ENCODE peak calls at places on chromosomes 1 and 21, in five cellular contexts. One of them, this sample, is unnamed.

GRCh38 chr1:23799570-23800395 is 771 bp downstream of the GALE start:
- DNase-seq in right cardiac atrium: peak; percentile 76
- DNase-seq in SJSA1: peak; percentile 79
- DNase-seq in heart right ventricle: peak; percentile 48
- DNase-seq in colonic mucosa: peak; percentile 92
- DNase-seq in this sample: peak; percentile 38

GRCh38 chr1:1419812-1420653 is 1.0 kb downstream of the ANKRD65 start:
- DNase-seq in right cardiac atrium: peak; percentile 79
- DNase-seq in SJSA1: no peak
- DNase-seq in heart right ventricle: no peak
- DNase-seq in colonic mucosa: no peak
- DNase-seq in this sample: no peak

GRCh38 chr1:157803851-157804250 is 16.1 kb downstream of the FCRL1 start:
- DNase-seq in right cardiac atrium: peak; percentile 25
- DNase-seq in SJSA1: no peak
- DNase-seq in heart right ventricle: no peak
- DNase-seq in colonic mucosa: no peak
- DNase-seq in this sample: no peak

GRCh38 chr1:150925080-150925479 is 1.1 kb upstream of the SETDB1 start:
- DNase-seq in right cardiac atrium: peak; percentile 49
- DNase-seq in SJSA1: no peak
- DNase-seq in heart right ventricle: no peak
- DNase-seq in colonic mucosa: peak; percentile 30
- DNase-seq in this sample: peak; percentile 24

GRCh38 chr1:223344491-223344890 is 19.5 kb downstream of the SUSD4 start:
- DNase-seq in right cardiac atrium: no peak
- DNase-seq in SJSA1: no peak
- DNase-seq in heart right ventricle: no peak
- DNase-seq in colonic mucosa: no peak
- DNase-seq in this sample: no peak

GRCh38 chr1:228399531-228400236 is 7.0 kb downstream of the TRIM11 start:
- DNase-seq in right cardiac atrium: no peak
- DNase-seq in SJSA1: no peak
- DNase-seq in heart right ventricle: no peak
- DNase-seq in colonic mucosa: no peak
- DNase-seq in this sample: no peak

GRCh38 chr1:232327296-232327695 is 302.6 kb downstream of the SIPA1L2 start:
- DNase-seq in right cardiac atrium: no peak
- DNase-seq in SJSA1: no peak
- DNase-seq in heart right ventricle: no peak
- DNase-seq in colonic mucosa: no peak
- DNase-seq in this sample: no peak

GRCh38 chr1:214581785-214582184 is 21.2 kb upstream of the CENPF start:
- DNase-seq in right cardiac atrium: no peak
- DNase-seq in SJSA1: peak; percentile 65
- DNase-seq in heart right ventricle: no peak
- DNase-seq in colonic mucosa: no peak
- DNase-seq in this sample: peak; percentile 33

GRCh38 chr1:229107302-229107815 is 163.6 kb upstream of the RAB4A start:
- DNase-seq in right cardiac atrium: no peak
- DNase-seq in SJSA1: no peak
- DNase-seq in heart right ventricle: no peak
- DNase-seq in colonic mucosa: no peak
- DNase-seq in this sample: no peak

GRCh38 chr1:158930504-158930903 is 848 bp upstream of the PYHIN1 start:
- DNase-seq in right cardiac atrium: no peak
- DNase-seq in SJSA1: no peak
- DNase-seq in heart right ventricle: no peak
- DNase-seq in colonic mucosa: no peak
- DNase-seq in this sample: no peak

GRCh38 chr1:25481625-25482024 is 50.9 kb downstream of the MACO1 start:
- DNase-seq in right cardiac atrium: no peak
- DNase-seq in SJSA1: no peak
- DNase-seq in heart right ventricle: no peak
- DNase-seq in colonic mucosa: no peak
- DNase-seq in this sample: no peak

GRCh38 chr21:45412909-45413581 is 8.1 kb downstream of the COL18A1 start:
- DNase-seq in right cardiac atrium: peak; percentile 61
- DNase-seq in SJSA1: no peak
- DNase-seq in heart right ventricle: no peak
- DNase-seq in colonic mucosa: no peak
- DNase-seq in this sample: no peak

GRCh38 chr1:228814091-228814610 is 78.9 kb downstream of the RHOU start:
- DNase-seq in right cardiac atrium: no peak
- DNase-seq in SJSA1: no peak
- DNase-seq in heart right ventricle: no peak
- DNase-seq in colonic mucosa: no peak
- DNase-seq in this sample: no peak

GRCh38 chr1:93899543-93900207 is 9.6 kb downstream of the GCLM start:
- DNase-seq in right cardiac atrium: no peak
- DNase-seq in SJSA1: no peak
- DNase-seq in heart right ventricle: no peak
- DNase-seq in colonic mucosa: no peak
- DNase-seq in this sample: no peak

GRCh38 chr1:20733361-20733975 is 965 bp upstream of the SH2D5 start:
- DNase-seq in right cardiac atrium: no peak
- DNase-seq in SJSA1: peak; percentile 39
- DNase-seq in heart right ventricle: no peak
- DNase-seq in colonic mucosa: no peak
- DNase-seq in this sample: no peak

GRCh38 chr1:150789396-150789795 is 18.7 kb downstream of the CTSK start:
- DNase-seq in right cardiac atrium: no peak
- DNase-seq in SJSA1: no peak
- DNase-seq in heart right ventricle: no peak
- DNase-seq in colonic mucosa: no peak
- DNase-seq in this sample: no peak

GRCh38 chr1:74771913-74772515 is 39.1 kb downstream of the TYW3 start:
- DNase-seq in right cardiac atrium: no peak
- DNase-seq in SJSA1: no peak
- DNase-seq in heart right ventricle: peak; percentile 9
- DNase-seq in colonic mucosa: no peak
- DNase-seq in this sample: peak; percentile 69

GRCh38 chr1:78401148-78401547 is 89.6 kb upstream of the PTGFR start:
- DNase-seq in right cardiac atrium: no peak
- DNase-seq in SJSA1: no peak
- DNase-seq in heart right ventricle: no peak
- DNase-seq in colonic mucosa: no peak
- DNase-seq in this sample: no peak

GRCh38 chr1:234971586-234972297 is 156.9 kb downstream of the TOMM20 start:
- DNase-seq in right cardiac atrium: no peak
- DNase-seq in SJSA1: no peak
- DNase-seq in heart right ventricle: no peak
- DNase-seq in colonic mucosa: peak; percentile 17
- DNase-seq in this sample: no peak

GRCh38 chr1:8281843-8282509 is 35.9 kb upstream of the SLC45A1 start:
- DNase-seq in right cardiac atrium: peak; percentile 71
- DNase-seq in SJSA1: no peak
- DNase-seq in heart right ventricle: no peak
- DNase-seq in colonic mucosa: no peak
- DNase-seq in this sample: no peak

GRCh38 chr1:40831001-40831732 is 31.0 kb downstream of the CITED4 start:
- DNase-seq in right cardiac atrium: no peak
- DNase-seq in SJSA1: no peak
- DNase-seq in heart right ventricle: no peak
- DNase-seq in colonic mucosa: no peak
- DNase-seq in this sample: no peak

GRCh38 chr1:113835686-113836290 is 23.5 kb upstream of the RSBN1 start:
- DNase-seq in right cardiac atrium: no peak
- DNase-seq in SJSA1: no peak
- DNase-seq in heart right ventricle: no peak
- DNase-seq in colonic mucosa: no peak
- DNase-seq in this sample: no peak

GRCh38 chr1:202143768-202144509 is 598 bp downstream of the ARL8A start:
- DNase-seq in right cardiac atrium: peak; percentile 80
- DNase-seq in SJSA1: no peak
- DNase-seq in heart right ventricle: peak; percentile 43
- DNase-seq in colonic mucosa: peak; percentile 49
- DNase-seq in this sample: peak; percentile 53

GRCh38 chr1:172585861-172586260 is 52.9 kb downstream of the SUCO start:
- DNase-seq in right cardiac atrium: no peak
- DNase-seq in SJSA1: no peak
- DNase-seq in heart right ventricle: no peak
- DNase-seq in colonic mucosa: no peak
- DNase-seq in this sample: no peak

GRCh38 chr1:6116137-6116536 is 64.0 kb downstream of the CHD5 start:
- DNase-seq in right cardiac atrium: no peak
- DNase-seq in SJSA1: no peak
- DNase-seq in heart right ventricle: no peak
- DNase-seq in colonic mucosa: no peak
- DNase-seq in this sample: no peak

GRCh38 chr1:201334325-201335173 is 42.9 kb downstream of the TNNT2 start:
- DNase-seq in right cardiac atrium: no peak
- DNase-seq in SJSA1: no peak
- DNase-seq in heart right ventricle: no peak
- DNase-seq in colonic mucosa: no peak
- DNase-seq in this sample: no peak

GRCh38 chr1:15678578-15678977 is 5.5 kb upstream of the PLEKHM2 start:
- DNase-seq in right cardiac atrium: no peak
- DNase-seq in SJSA1: peak; percentile 78
- DNase-seq in heart right ventricle: no peak
- DNase-seq in colonic mucosa: no peak
- DNase-seq in this sample: no peak
- H3K4me3 ChIP-seq in right cardiac atrium: no peak overlapping the region
- H3K4me3 ChIP-seq in SJSA1: no peak overlapping the region
- H3K4me3 ChIP-seq in heart right ventricle: no peak overlapping the region
- H3K4me3 ChIP-seq in colonic mucosa: no peak overlapping the region
- H3K4me3 ChIP-seq in this sample: no peak overlapping the region

DNA sequence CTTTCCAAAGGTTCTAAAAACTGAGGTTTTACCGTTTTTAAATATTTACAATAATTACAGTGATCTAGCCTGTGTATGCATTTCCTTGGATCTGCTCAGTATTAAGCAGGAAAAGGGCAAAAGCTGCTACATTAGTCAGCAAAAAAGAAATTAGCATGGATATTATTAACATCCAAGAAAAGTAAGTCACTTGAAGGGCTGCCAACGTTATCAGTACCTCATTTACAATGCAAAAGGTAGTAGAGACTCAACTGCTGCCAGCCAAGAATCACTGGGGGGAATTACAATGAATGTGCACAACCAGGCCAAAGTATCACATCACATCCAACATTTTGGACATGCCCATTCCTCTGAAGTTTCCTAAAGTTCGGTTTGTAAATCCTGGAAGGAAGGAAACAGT is 1.9 kb downstream of the CNN3 start:
- DNase-seq in right cardiac atrium: no peak
- DNase-seq in SJSA1: no peak
- DNase-seq in heart right ventricle: peak; percentile 29
- DNase-seq in colonic mucosa: no peak
- DNase-seq in this sample: no peak
- H3K27ac ChIP-seq in right cardiac atrium: peak overlapping the region; percentile 85
- H3K27ac ChIP-seq in SJSA1: peak overlapping the region; percentile 98
- H3K27ac ChIP-seq in heart right ventricle: peak overlapping the region; percentile 100
- H3K27ac ChIP-seq in colonic mucosa: peak overlapping the region; percentile 98
- H3K27ac ChIP-seq in this sample: peak overlapping the region; percentile 98

DNA sequence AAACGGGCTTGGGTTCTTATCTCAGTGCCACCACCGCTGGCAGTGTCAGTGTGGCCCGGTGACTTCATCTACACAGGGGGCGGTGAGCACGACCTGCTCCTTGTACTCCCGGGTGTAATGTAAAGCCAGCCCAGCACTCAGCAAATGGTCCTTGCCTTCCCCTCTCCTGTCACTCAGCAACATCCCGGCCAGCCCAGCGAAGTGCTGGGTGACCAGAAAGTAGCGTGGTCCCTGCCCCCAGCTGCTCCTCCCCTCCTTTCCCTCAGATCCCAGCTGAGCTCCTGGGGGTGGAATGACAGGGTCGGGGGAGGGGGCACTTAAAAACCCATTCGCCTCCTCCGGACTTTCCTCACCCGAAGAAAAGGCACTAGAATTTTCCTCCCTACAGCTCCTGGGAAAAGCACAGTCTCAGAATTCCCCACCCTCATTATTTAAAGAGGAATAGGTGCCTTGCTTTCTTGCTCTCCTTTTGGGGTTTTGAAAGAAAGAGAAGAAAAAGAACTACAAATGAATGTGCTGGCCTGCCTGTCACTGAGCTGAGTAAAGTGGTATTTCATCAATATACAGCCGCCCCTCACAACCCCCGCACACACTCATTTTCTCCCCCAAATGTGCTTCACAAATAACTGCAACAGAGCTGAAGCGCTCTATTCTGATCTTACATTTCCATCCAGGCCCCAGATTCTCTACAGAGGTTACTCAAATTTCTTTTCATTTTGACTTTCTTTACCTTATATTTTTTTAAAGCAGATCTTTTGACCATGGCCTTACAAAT is 7.0 kb downstream of the KCNN3 start:
- DNase-seq in right cardiac atrium: no peak
- DNase-seq in SJSA1: no peak
- DNase-seq in heart right ventricle: no peak
- DNase-seq in colonic mucosa: no peak
- DNase-seq in this sample: no peak
- H3K4me1 ChIP-seq in right cardiac atrium: no peaks in the 10 kb centered on the region
- H3K4me1 ChIP-seq in SJSA1: peaks cover 43% of the 10 kb centered on the region
- H3K4me1 ChIP-seq in heart right ventricle: peaks cover 6% of the 10 kb centered on the region
- H3K4me1 ChIP-seq in colonic mucosa: no peaks in the 10 kb centered on the region
- H3K4me1 ChIP-seq in this sample: peaks cover 69% of the 10 kb centered on the region

GRCh38 chr1:109802136-109802900 is 38.6 kb upstream of the EPS8L3 start:
- DNase-seq in right cardiac atrium: peak; percentile 52
- DNase-seq in SJSA1: peak; percentile 35
- DNase-seq in heart right ventricle: no peak
- DNase-seq in colonic mucosa: peak; percentile 19
- DNase-seq in this sample: no peak

GRCh38 chr1:109803901-109804331 is 40.2 kb upstream of the EPS8L3 start:
- DNase-seq in right cardiac atrium: peak; percentile 51
- DNase-seq in SJSA1: peak; percentile 41
- DNase-seq in heart right ventricle: no peak
- DNase-seq in colonic mucosa: peak; percentile 16
- DNase-seq in this sample: no peak

GRCh38 chr1:109801791-109802135 is 38.0 kb upstream of the EPS8L3 start:
- DNase-seq in right cardiac atrium: peak; percentile 19
- DNase-seq in SJSA1: peak; percentile 34
- DNase-seq in heart right ventricle: no peak
- DNase-seq in colonic mucosa: peak; percentile 15
- DNase-seq in this sample: no peak

GRCh38 chr1:109804660-109805059 is 40.9 kb upstream of the EPS8L3 start:
- DNase-seq in right cardiac atrium: no peak
- DNase-seq in SJSA1: peak; percentile 12
- DNase-seq in heart right ventricle: no peak
- DNase-seq in colonic mucosa: no peak
- DNase-seq in this sample: no peak

DNA sequence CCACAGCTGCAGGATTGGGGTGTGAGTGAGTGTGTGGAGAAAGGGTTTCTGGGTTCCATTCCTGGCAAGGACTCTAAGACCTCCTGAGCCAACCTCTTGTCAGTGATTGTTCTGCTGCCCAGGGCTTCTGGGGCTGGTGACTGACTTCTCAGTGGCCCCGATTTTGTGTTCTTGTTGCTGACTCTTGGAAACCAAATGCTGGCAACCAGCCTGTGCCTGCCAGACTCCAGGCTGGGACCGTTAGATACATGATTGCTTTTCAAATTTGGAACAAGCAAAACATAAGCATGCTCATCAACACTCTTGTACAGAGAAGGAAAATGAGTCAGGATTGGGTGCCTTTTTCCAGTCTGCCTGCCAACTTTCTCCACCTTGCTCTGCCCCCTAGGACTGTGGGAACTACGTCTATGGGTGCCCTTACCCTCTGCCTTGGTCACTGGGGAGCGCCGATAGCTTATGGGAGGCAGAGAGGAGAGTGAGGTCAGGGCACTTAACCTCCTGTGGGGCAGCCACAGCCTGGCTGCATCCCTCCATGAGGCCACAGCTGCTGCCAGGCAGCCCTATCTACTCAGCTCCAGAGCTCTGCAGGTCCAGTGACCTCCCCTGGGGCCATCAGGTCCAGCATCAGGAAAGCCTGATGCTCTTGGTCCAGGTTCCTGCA is 39.3 kb upstream of the EPS8L3 start:
- DNase-seq in right cardiac atrium: peak; percentile 63
- DNase-seq in SJSA1: peak; percentile 36
- DNase-seq in heart right ventricle: no peak
- DNase-seq in colonic mucosa: peak; percentile 16
- DNase-seq in this sample: no peak
- H3K4me3 ChIP-seq in right cardiac atrium: no peak overlapping the region
- H3K4me3 ChIP-seq in SJSA1: no peak overlapping the region
- H3K4me3 ChIP-seq in heart right ventricle: no peak overlapping the region
- H3K4me3 ChIP-seq in colonic mucosa: no peak overlapping the region
- H3K4me3 ChIP-seq in this sample: no peak overlapping the region

This sample was measured in SJCRH30.